ENCODE peak calls at places on chromosome 4, in six cellular contexts. V is suprapubic skin, F is ELF-1, J is Right ventricle myocardium inferior, O is upper lobe of right lung, S is GM23338. G is an unnamed sample.

GRCh38 chr4:1462009-1462767 is 55.9 kb upstream of the NKX1-1 start:
- DNase-seq in V (no peak), F (no peak), J (no peak), O (peak), S (no peak), G (peak)

GRCh38 chr4:8048856-8049686 is 109.4 kb upstream of the AFAP1 start:
- DNase-seq in V (no peak), F (peak), J (peak), O (no peak), S (peak), G (no peak)

GRCh38 chr4:184237612-184238011 is 19.9 kb upstream of the ENPP6 start:
- DNase-seq in V (no peak), F (no peak), J (no peak), O (no peak), S (no peak), G (no peak)

GRCh38 chr4:155676430-155676825 is 9.8 kb downstream of the GUCY1A1 start:
- DNase-seq in V (no peak), F (no peak), J (no peak), O (no peak), S (no peak), G (no peak)

GRCh38 chr4:121510260-121510942 is 129.6 kb upstream of the QRFPR start:
- DNase-seq in V (no peak), F (no peak), J (no peak), O (no peak), S (no peak), G (no peak)

GRCh38 chr4:17057035-17057434 is 158.6 kb upstream of the LDB2 start:
- DNase-seq in V (no peak), F (no peak), J (no peak), O (no peak), S (no peak), G (no peak)

GRCh38 chr4:175412161-175412560 is 399.9 kb downstream of the GPM6A start:
- DNase-seq in V (no peak), F (no peak), J (no peak), O (no peak), S (no peak), G (no peak)

GRCh38 chr4:55485821-55486220 is 60.9 kb downstream of the CLOCK start:
- DNase-seq in V (no peak), F (no peak), J (no peak), O (no peak), S (no peak), G (no peak)

GRCh38 chr4:57124145-57124544 is 14.0 kb upstream of the IGFBP7 start:
- DNase-seq in V (no peak), F (no peak), J (no peak), O (no peak), S (no peak), G (no peak)

GRCh38 chr4:7195546-7196282 is 3.4 kb downstream of the SORCS2 start:
- DNase-seq in V (peak), F (no peak), J (no peak), O (no peak), S (no peak), G (no peak)

GRCh38 chr4:57668621-57669020 is 558.4 kb upstream of the IGFBP7 start:
- DNase-seq in V (no peak), F (no peak), J (no peak), O (no peak), S (peak), G (no peak)

GRCh38 chr4:120850048-120850599 is 72.4 kb downstream of the PRDM5 start:
- DNase-seq in V (no peak), F (no peak), J (no peak), O (no peak), S (no peak), G (no peak)

GRCh38 chr4:101355767-101356702 is 8.7 kb upstream of the PPP3CA start:
- DNase-seq in V (no peak), F (no peak), J (no peak), O (no peak), S (no peak), G (no peak)

GRCh38 chr4:115969756-115970155 is 856.3 kb upstream of the NDST4 start:
- DNase-seq in V (no peak), F (peak), J (no peak), O (no peak), S (peak), G (no peak)

GRCh38 chr4:172369471-172369959 is 556.3 kb downstream of the GALNTL6 start:
- DNase-seq in V (no peak), F (no peak), J (no peak), O (no peak), S (no peak), G (no peak)

GRCh38 chr4:151226004-151226932 is 50.7 kb upstream of the PRSS48 start:
- DNase-seq in V (no peak), F (no peak), J (no peak), O (no peak), S (no peak), G (no peak)

GRCh38 chr4:41179086-41179374 is 35.3 kb downstream of the APBB2 start:
- DNase-seq in V (no peak), F (no peak), J (no peak), O (no peak), S (no peak), G (no peak)

GRCh38 chr4:170538821-170539473 is 449.2 kb upstream of the AADAT start:
- DNase-seq in V (no peak), F (no peak), J (no peak), O (no peak), S (no peak), G (no peak)

GRCh38 chr4:3433138-3433869 is 8.5 kb upstream of the HGFAC start:
- DNase-seq in V (no peak), F (no peak), J (peak), O (no peak), S (no peak), G (no peak)

GRCh38 chr4:15003441-15003890 is 1.2 kb downstream of the CPEB2 start:
- DNase-seq in V (peak), F (no peak), J (peak), O (peak), S (peak), G (peak)

GRCh38 chr4:165784672-165785071 is 88.4 kb upstream of the TLL1 start:
- DNase-seq in V (no peak), F (no peak), J (no peak), O (no peak), S (no peak), G (no peak)

GRCh38 chr4:110671679-110672078 is 48.8 kb upstream of the PITX2 start:
- DNase-seq in V (no peak), F (no peak), J (no peak), O (no peak), S (no peak), G (no peak)

GRCh38 chr4:21005647-21006046 is 305.4 kb downstream of the PACRGL start:
- DNase-seq in V (no peak), F (no peak), J (no peak), O (no peak), S (no peak), G (no peak)

GRCh38 chr4:185742766-185743165 is 69.2 kb downstream of the SORBS2 start:
- DNase-seq in V (no peak), F (peak), J (no peak), O (no peak), S (no peak), G (no peak)

GRCh38 chr4:150385606-150386005 is 196.3 kb upstream of the MAB21L2 start:
- DNase-seq in V (no peak), F (peak), J (no peak), O (no peak), S (peak), G (no peak)

GRCh38 chr4:110059556-110060191 is 138.7 kb downstream of the ELOVL6 start:
- DNase-seq in V (no peak), F (no peak), J (no peak), O (no peak), S (no peak), G (no peak)

GRCh38 chr4:150942539-150942938 is 72.5 kb downstream of the LRBA start:
- DNase-seq in V (no peak), F (no peak), J (no peak), O (no peak), S (no peak), G (no peak)

GRCh38 chr4:5020341-5020740 is 1.1 kb upstream of the CYTL1 start:
- DNase-seq in V (no peak), F (no peak), J (no peak), O (no peak), S (no peak), G (no peak)

GRCh38 chr4:69576251-69576877 is 63.1 kb downstream of the UGT2A2 start:
- DNase-seq in V (no peak), F (no peak), J (peak), O (no peak), S (no peak), G (no peak)

GRCh38 chr4:48203819-48204218 is 65.8 kb downstream of the TEC start:
- DNase-seq in V (no peak), F (no peak), J (no peak), O (no peak), S (no peak), G (no peak)

G was measured in CD14-positive monocyte.